ENCODE peak calls at places on chromosomes 2 and 18, in ten cellular contexts. G, T, W, L, O, Z, U, R, J and Y are unnamed samples.
A peak's percentile ranks its signal among the peaks of the same experiment; 100 is the strongest.

GRCh38 chr2:9627310-9627709 is 3.5 kb downstream of the YWHAQ start:
- DNase-seq in L (no peak), Z (no peak), T (no peak), U (no peak), G (no peak), J (peak; percentile 48), R (no peak), W (no peak), O (no peak), Y (no peak)

GRCh38 chr2:177164584-177165052 is 48.0 kb upstream of the HNRNPA3 start:
- DNase-seq in R (peak; percentile 81), L (peak; percentile 89), J (peak; percentile 82), O (peak; percentile 85), T (peak; percentile 81), Z (peak; percentile 89), U (peak; percentile 87), G (peak; percentile 56), W (peak; percentile 65), Y (peak; percentile 71)

GRCh38 chr18:63438181-63438580 is 15.9 kb upstream of the VPS4B start:
- DNase-seq in O (no peak), G (no peak), W (no peak), U (no peak), T (no peak), Z (no peak), L (no peak), R (no peak), J (peak; percentile 39), Y (no peak)

GRCh38 chr18:28178720-28179119 is 1.8 kb upstream of the CDH2 start:
- DNase-seq in W (no peak), U (peak; percentile 69), O (no peak), Z (no peak), T (no peak), L (no peak), G (no peak), R (no peak), J (no peak), Y (no peak)

GRCh38 chr18:61998957-61999356 is 106.2 kb upstream of the RNF152 start:
- DNase-seq in L (peak; percentile 71), O (no peak), U (peak; percentile 94), Z (no peak), G (no peak), T (no peak), R (no peak), W (no peak), J (peak; percentile 72), Y (no peak)

GRCh38 chr18:59208602-59209001 is 11.4 kb upstream of the GRP start:
- DNase-seq in L (no peak), Z (no peak), T (no peak), O (no peak), R (no peak), W (no peak), G (no peak), U (no peak), J (no peak), Y (no peak)

GRCh38 chr2:2050321-2050905 is 280.7 kb downstream of the MYT1L start:
- DNase-seq in J (no peak), L (no peak), T (no peak), U (no peak), Z (no peak), W (no peak), R (no peak), O (no peak), G (no peak), Y (no peak)

GRCh38 chr18:35688757-35689156 is 107.2 kb downstream of the GALNT1 start:
- DNase-seq in L (no peak), Z (no peak), T (no peak), O (no peak), U (peak; percentile 9), W (no peak), G (peak; percentile 25), J (no peak), R (no peak), Y (no peak)

GRCh38 chr2:1625281-1626001 is 118.9 kb downstream of the PXDN start:
- DNase-seq in T (no peak), Z (peak; percentile 65), J (peak; percentile 72), G (no peak), L (peak; percentile 60), R (peak; percentile 68), U (peak; percentile 95), W (no peak), O (peak; percentile 87), Y (no peak)

GRCh38 chr2:62309465-62310091 is 113.7 kb downstream of the B3GNT2 start:
- DNase-seq in G (peak; percentile 74), O (no peak), U (no peak), T (no peak), L (peak; percentile 46), R (no peak), Z (no peak), W (no peak), J (no peak), Y (no peak)

GRCh38 chr2:64905338-64906024 is 83.7 kb upstream of the SLC1A4 start:
- DNase-seq in W (no peak), J (no peak), O (no peak), T (no peak), Z (no peak), L (no peak), R (peak; percentile 65), U (no peak), G (no peak), Y (no peak)

GRCh38 chr2:240567872-240568677 is at the start of gene RNPEPL1:
- DNase-seq in W (peak; percentile 63), L (no peak), Z (peak; percentile 42), R (peak; percentile 68), T (peak; percentile 56), O (peak; percentile 93), G (peak; percentile 70), J (peak; percentile 20), U (peak; percentile 34), Y (peak; percentile 59)

GRCh38 chr2:19947184-19947940 is 42.5 kb downstream of the WDR35 start:
- DNase-seq in O (no peak), G (no peak), J (peak; percentile 51), L (no peak), U (no peak), T (no peak), W (no peak), R (no peak), Z (no peak), Y (no peak)

GRCh38 chr2:53787255-53787910 is 539 bp downstream of the ERLEC1 start:
- DNase-seq in W (no peak), U (peak; percentile 41), R (no peak), O (no peak), J (no peak), Z (no peak), T (no peak), G (no peak), L (peak; percentile 14), Y (no peak)

GRCh38 chr2:11023326-11024009 is 111.7 kb downstream of the KCNF1 start:
- DNase-seq in U (no peak), Z (no peak), W (no peak), R (no peak), J (no peak), T (no peak), O (no peak), G (no peak), L (no peak), Y (no peak)

GRCh38 chr2:11024010-11024615 is 112.4 kb downstream of the KCNF1 start:
- DNase-seq in L (peak; percentile 37), J (peak; percentile 58), O (no peak), R (no peak), T (no peak), U (no peak), G (no peak), W (no peak), Z (no peak), Y (no peak)

GRCh38 chr2:11019614-11020013 is 107.9 kb downstream of the KCNF1 start:
- DNase-seq in O (no peak), J (no peak), W (no peak), G (no peak), L (no peak), T (no peak), U (no peak), Z (no peak), R (no peak), Y (no peak)

GRCh38 chr2:11022874-11023273 is 111.1 kb downstream of the KCNF1 start:
- DNase-seq in L (no peak), O (no peak), R (no peak), Z (no peak), G (no peak), J (no peak), U (no peak), W (no peak), T (no peak), Y (no peak)

GRCh38 chr2:11022064-11022463 is 110.3 kb downstream of the KCNF1 start:
- DNase-seq in J (no peak), L (no peak), R (no peak), O (no peak), T (no peak), U (no peak), G (no peak), W (no peak), Z (no peak), Y (no peak)
- TF ChIP-seq CTCF in J (no peak), L (no peak), R (no peak), O (no peak), T (no peak), U (no peak), G (no peak), W (no peak), Z (no peak), Y (no peak)

GRCh38 chr2:35454966-35455638 is 900.5 kb upstream of the CRIM1 start:
- DNase-seq in Z (no peak), J (no peak), W (no peak), T (no peak), G (no peak), R (no peak), L (peak; percentile 1), O (no peak), U (peak; percentile 1), Y (no peak)
- TF ChIP-seq CTCF in Z (no peak), J (peak; percentile 11), W (no peak), T (no peak), G (no peak), R (no peak), L (no peak), O (no peak), U (no peak), Y (no peak)

DNA sequence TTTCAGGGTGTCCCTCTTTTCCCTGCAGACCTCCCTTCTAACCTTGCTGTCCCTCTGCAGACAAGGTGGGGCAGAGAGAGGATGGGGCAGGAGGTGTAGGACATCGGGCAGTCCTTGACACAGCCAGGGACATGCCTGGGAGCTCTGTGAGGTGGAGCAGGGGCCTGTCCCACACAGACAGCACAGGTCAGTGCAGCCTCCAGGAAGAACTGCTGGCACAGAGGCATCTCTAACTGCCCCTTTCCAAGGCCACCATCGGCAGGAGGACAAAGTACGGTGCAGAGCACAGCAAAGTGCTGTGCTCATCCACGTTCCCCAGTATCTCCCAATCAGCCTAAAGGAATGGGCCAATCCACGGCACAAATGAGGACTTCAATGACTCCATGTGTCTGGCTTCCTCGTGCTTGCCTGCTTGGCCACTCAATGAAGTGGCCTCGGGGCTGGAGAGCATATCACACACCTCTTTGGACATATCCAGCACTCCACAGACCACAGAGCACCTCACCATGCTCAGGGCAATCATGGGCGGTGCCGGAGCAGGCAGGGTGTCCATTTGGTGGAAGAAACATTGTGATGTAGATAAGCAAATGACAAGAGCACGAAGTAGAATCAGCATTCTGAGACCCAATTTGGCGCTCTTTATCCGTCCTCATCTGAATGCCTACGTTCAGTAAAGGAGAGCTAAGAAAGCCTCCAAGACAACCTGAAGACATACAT is 11.9 kb downstream of the CHST10 start:
- DNase-seq in L (no peak), W (no peak), G (no peak), U (no peak), J (no peak), Z (no peak), O (no peak), R (no peak), T (no peak), Y (no peak)
- TF ChIP-seq CTCF in L (no peak), W (no peak), G (no peak), U (no peak), J (no peak), Z (no peak), O (no peak), R (no peak), T (no peak), Y (no peak)

GRCh38 chr2:15706986-15707632 is 115.4 kb downstream of the DDX1 start:
- DNase-seq in O (no peak), U (no peak), W (no peak), T (no peak), G (no peak), R (no peak), J (no peak), L (no peak), Z (no peak), Y (no peak)
- TF ChIP-seq CTCF in O (no peak), U (no peak), W (no peak), T (no peak), G (no peak), R (no peak), J (no peak), L (no peak), Z (no peak), Y (no peak)